ENCODE peak calls at places on chromosome 7, in nine cellular contexts. One of them, this sample, is unnamed.

GRCh38 chr7:142066536-142066935 is 45.0 kb upstream of the MGAM2 start:
- DNase-seq in PC-9: no peak
- DNase-seq in T1000: no peak
- DNase-seq in astrocyte of the spinal cord: no peak
- DNase-seq in erythroblast: no peak
- DNase-seq in stimulated activated CD4-positive, alpha-beta T cell treated with anti-CD3 and anti-CD28 coated beads, Interleukin-1b, Interleukin-23, amount 100 ng/mL, for 48 hours: no peak
- DNase-seq in activated CD4-positive, alpha-beta memory T cell treated with anti-CD3 and anti-CD28 coated beads, Interleukin-2, amount 10 ng/mL, durations not matched to agents 7 days and 5 days: no peak
- DNase-seq in spleen: no peak
- DNase-seq in T-helper 9 cell: no peak
- DNase-seq in this sample: no peak

GRCh38 chr7:150429699-150430098 is 20.7 kb upstream of the GIMAP8 start:
- DNase-seq in erythroblast: no peak
- DNase-seq in T-helper 9 cell: no peak
- DNase-seq in stimulated activated CD4-positive, alpha-beta T cell treated with anti-CD3 and anti-CD28 coated beads, Interleukin-1b, Interleukin-23, amount 100 ng/mL, for 48 hours: no peak
- DNase-seq in astrocyte of the spinal cord: no peak
- DNase-seq in T1000: no peak
- DNase-seq in PC-9: no peak
- DNase-seq in spleen: no peak
- DNase-seq in activated CD4-positive, alpha-beta memory T cell treated with anti-CD3 and anti-CD28 coated beads, Interleukin-2, amount 10 ng/mL, durations not matched to agents 7 days and 5 days: no peak
- DNase-seq in this sample: no peak

GRCh38 chr7:99312316-99313203 is 13.1 kb upstream of the ARPC1A start:
- DNase-seq in erythroblast: peak
- DNase-seq in PC-9: peak
- DNase-seq in stimulated activated CD4-positive, alpha-beta T cell treated with anti-CD3 and anti-CD28 coated beads, Interleukin-1b, Interleukin-23, amount 100 ng/mL, for 48 hours: peak
- DNase-seq in T-helper 9 cell: peak
- DNase-seq in astrocyte of the spinal cord: peak
- DNase-seq in activated CD4-positive, alpha-beta memory T cell treated with anti-CD3 and anti-CD28 coated beads, Interleukin-2, amount 10 ng/mL, durations not matched to agents 7 days and 5 days: peak
- DNase-seq in spleen: peak
- DNase-seq in T1000: peak
- DNase-seq in this sample: peak

GRCh38 chr7:23449941-23450340 is 20.4 kb downstream of the IGF2BP3 start:
- DNase-seq in spleen: no peak
- DNase-seq in activated CD4-positive, alpha-beta memory T cell treated with anti-CD3 and anti-CD28 coated beads, Interleukin-2, amount 10 ng/mL, durations not matched to agents 7 days and 5 days: no peak
- DNase-seq in T-helper 9 cell: no peak
- DNase-seq in T1000: no peak
- DNase-seq in stimulated activated CD4-positive, alpha-beta T cell treated with anti-CD3 and anti-CD28 coated beads, Interleukin-1b, Interleukin-23, amount 100 ng/mL, for 48 hours: no peak
- DNase-seq in erythroblast: no peak
- DNase-seq in astrocyte of the spinal cord: no peak
- DNase-seq in PC-9: no peak
- DNase-seq in this sample: no peak

GRCh38 chr7:129258649-129259389 is 34.0 kb downstream of the AHCYL2 start:
- DNase-seq in erythroblast: no peak
- DNase-seq in activated CD4-positive, alpha-beta memory T cell treated with anti-CD3 and anti-CD28 coated beads, Interleukin-2, amount 10 ng/mL, durations not matched to agents 7 days and 5 days: no peak
- DNase-seq in T-helper 9 cell: no peak
- DNase-seq in stimulated activated CD4-positive, alpha-beta T cell treated with anti-CD3 and anti-CD28 coated beads, Interleukin-1b, Interleukin-23, amount 100 ng/mL, for 48 hours: no peak
- DNase-seq in astrocyte of the spinal cord: peak
- DNase-seq in PC-9: no peak
- DNase-seq in spleen: no peak
- DNase-seq in T1000: no peak
- DNase-seq in this sample: no peak

GRCh38 chr7:99469381-99470065 is 3.2 kb upstream of the ZNF789 start:
- DNase-seq in T-helper 9 cell: no peak
- DNase-seq in erythroblast: no peak
- DNase-seq in stimulated activated CD4-positive, alpha-beta T cell treated with anti-CD3 and anti-CD28 coated beads, Interleukin-1b, Interleukin-23, amount 100 ng/mL, for 48 hours: no peak
- DNase-seq in spleen: no peak
- DNase-seq in astrocyte of the spinal cord: no peak
- DNase-seq in PC-9: no peak
- DNase-seq in activated CD4-positive, alpha-beta memory T cell treated with anti-CD3 and anti-CD28 coated beads, Interleukin-2, amount 10 ng/mL, durations not matched to agents 7 days and 5 days: no peak
- DNase-seq in T1000: no peak
- DNase-seq in this sample: no peak

GRCh38 chr7:127034171-127034806 is 218.5 kb downstream of the GRM8 start:
- DNase-seq in stimulated activated CD4-positive, alpha-beta T cell treated with anti-CD3 and anti-CD28 coated beads, Interleukin-1b, Interleukin-23, amount 100 ng/mL, for 48 hours: no peak
- DNase-seq in T1000: no peak
- DNase-seq in spleen: no peak
- DNase-seq in PC-9: no peak
- DNase-seq in activated CD4-positive, alpha-beta memory T cell treated with anti-CD3 and anti-CD28 coated beads, Interleukin-2, amount 10 ng/mL, durations not matched to agents 7 days and 5 days: no peak
- DNase-seq in astrocyte of the spinal cord: no peak
- DNase-seq in erythroblast: no peak
- DNase-seq in T-helper 9 cell: no peak
- DNase-seq in this sample: no peak

GRCh38 chr7:24720283-24720682 is 37.0 kb downstream of the GSDME start:
- DNase-seq in erythroblast: no peak
- DNase-seq in T1000: no peak
- DNase-seq in spleen: no peak
- DNase-seq in astrocyte of the spinal cord: no peak
- DNase-seq in T-helper 9 cell: no peak
- DNase-seq in activated CD4-positive, alpha-beta memory T cell treated with anti-CD3 and anti-CD28 coated beads, Interleukin-2, amount 10 ng/mL, durations not matched to agents 7 days and 5 days: no peak
- DNase-seq in PC-9: no peak
- DNase-seq in stimulated activated CD4-positive, alpha-beta T cell treated with anti-CD3 and anti-CD28 coated beads, Interleukin-1b, Interleukin-23, amount 100 ng/mL, for 48 hours: no peak
- DNase-seq in this sample: no peak

GRCh38 chr7:65371468-65371867 is 2.2 kb upstream of the ZNF92 start:
- DNase-seq in erythroblast: no peak
- DNase-seq in stimulated activated CD4-positive, alpha-beta T cell treated with anti-CD3 and anti-CD28 coated beads, Interleukin-1b, Interleukin-23, amount 100 ng/mL, for 48 hours: no peak
- DNase-seq in activated CD4-positive, alpha-beta memory T cell treated with anti-CD3 and anti-CD28 coated beads, Interleukin-2, amount 10 ng/mL, durations not matched to agents 7 days and 5 days: no peak
- DNase-seq in T1000: no peak
- DNase-seq in astrocyte of the spinal cord: no peak
- DNase-seq in T-helper 9 cell: no peak
- DNase-seq in PC-9: no peak
- DNase-seq in spleen: no peak
- DNase-seq in this sample: no peak

GRCh38 chr7:1691601-1692499 is 21.8 kb downstream of the ELFN1 start:
- DNase-seq in erythroblast: no peak
- DNase-seq in astrocyte of the spinal cord: no peak
- DNase-seq in activated CD4-positive, alpha-beta memory T cell treated with anti-CD3 and anti-CD28 coated beads, Interleukin-2, amount 10 ng/mL, durations not matched to agents 7 days and 5 days: no peak
- DNase-seq in T1000: no peak
- DNase-seq in T-helper 9 cell: no peak
- DNase-seq in stimulated activated CD4-positive, alpha-beta T cell treated with anti-CD3 and anti-CD28 coated beads, Interleukin-1b, Interleukin-23, amount 100 ng/mL, for 48 hours: no peak
- DNase-seq in spleen: peak
- DNase-seq in PC-9: peak
- DNase-seq in this sample: no peak